ENCODE peak calls at places on chromosomes 12 and 14, in seven cellular contexts. C is GM20000, W is retinal pigment epithelial cell, G is stomach, I is cardiac fibroblast, E is AG10803, K is psoas muscle. X is an unnamed sample.

GRCh38 chr12:13175499-13175898 is 21.0 kb upstream of the EMP1 start:
- DNase-seq in E (peak), W (peak), C (no peak), K (no peak), I (peak), G (no peak), X (no peak)

GRCh38 chr14:71328954-71329353 is 421.7 kb downstream of the PCNX1 start:
- DNase-seq in E (no peak), C (no peak), K (no peak), G (no peak), W (no peak), I (no peak), X (no peak)

GRCh38 chr12:52740591-52740990 is 36.6 kb downstream of the KRT76 start:
- DNase-seq in W (no peak), G (no peak), C (no peak), K (no peak), I (peak), E (no peak), X (no peak)

GRCh38 chr14:75176142-75176820 is at the start of gene TMED10:
- DNase-seq in K (peak), G (peak), I (peak), W (peak), E (peak), C (peak), X (peak)

GRCh38 chr12:26642361-26642760 is 190.6 kb downstream of the ITPR2 start:
- DNase-seq in E (no peak), C (no peak), W (no peak), G (no peak), K (no peak), I (no peak), X (no peak)

GRCh38 chr12:974281-974862 is 16.7 kb upstream of the ERC1 start:
- DNase-seq in W (no peak), G (no peak), I (no peak), C (no peak), E (no peak), K (no peak), X (no peak)

GRCh38 chr12:109947511-109947910 is 47.4 kb downstream of the TCHP start:
- DNase-seq in I (peak), W (no peak), E (peak), K (no peak), G (no peak), C (no peak), X (no peak)

GRCh38 chr14:85534435-85534834 is 4.5 kb downstream of the FLRT2 start:
- DNase-seq in W (no peak), E (no peak), K (peak), I (peak), C (peak), G (no peak), X (no peak)

GRCh38 chr12:76690916-76691700 is 72.8 kb upstream of the ZDHHC17 start:
- DNase-seq in E (peak), I (peak), C (no peak), G (no peak), W (no peak), K (no peak), X (no peak)

GRCh38 chr14:47227051-47227600 is 448.3 kb downstream of the MDGA2 start:
- DNase-seq in E (no peak), W (no peak), G (no peak), C (no peak), I (no peak), K (no peak), X (no peak)

GRCh38 chr12:122244565-122245371 is 18.9 kb upstream of the DIABLO start:
- DNase-seq in W (no peak), E (no peak), C (no peak), K (no peak), I (no peak), G (no peak), X (no peak)

GRCh38 chr12:75190846-75191245 is 18.8 kb downstream of the KCNC2 start:
- DNase-seq in E (no peak), C (no peak), W (no peak), K (no peak), G (no peak), I (no peak), X (no peak)

GRCh38 chr14:95835331-95835730 is 41.3 kb upstream of the TUNAR start:
- DNase-seq in C (no peak), E (no peak), W (no peak), I (no peak), G (no peak), K (no peak), X (no peak)

GRCh38 chr14:91484744-91485143 is 25.4 kb downstream of the PPP4R3A start:
- DNase-seq in E (no peak), I (no peak), C (peak), K (no peak), G (no peak), W (no peak), X (no peak)

GRCh38 chr14:91482278-91483023 is 27.7 kb downstream of the PPP4R3A start:
- DNase-seq in E (peak), K (no peak), G (no peak), W (no peak), I (peak), C (no peak), X (no peak)

DNA sequence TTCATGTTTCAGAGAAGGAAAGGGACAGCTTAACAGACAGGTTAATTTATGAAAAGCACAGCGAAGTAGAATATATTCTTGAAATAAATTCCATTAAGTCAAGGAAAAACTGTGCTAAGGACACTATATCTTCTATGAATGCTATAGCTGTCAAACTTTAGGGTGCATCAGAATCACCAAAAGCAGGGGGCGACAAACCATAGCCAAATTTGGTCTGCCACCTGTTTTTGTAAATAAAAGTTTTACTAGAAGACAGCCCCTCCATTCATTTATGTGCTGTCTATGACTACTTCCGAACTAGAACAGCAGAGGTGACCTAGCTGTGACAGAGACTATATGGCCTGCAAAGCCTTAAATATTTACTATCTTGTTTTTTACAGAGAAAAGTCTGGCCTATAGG is 25.9 kb downstream of the PPP4R3A start:
- DNase-seq in K (no peak), I (no peak), W (no peak), E (no peak), G (no peak), C (no peak), X (no peak)
- TF ChIP-seq CTCF in K (no peak), I (peak), W (peak), E (no peak), G (no peak), C (peak), X (peak)

DNA sequence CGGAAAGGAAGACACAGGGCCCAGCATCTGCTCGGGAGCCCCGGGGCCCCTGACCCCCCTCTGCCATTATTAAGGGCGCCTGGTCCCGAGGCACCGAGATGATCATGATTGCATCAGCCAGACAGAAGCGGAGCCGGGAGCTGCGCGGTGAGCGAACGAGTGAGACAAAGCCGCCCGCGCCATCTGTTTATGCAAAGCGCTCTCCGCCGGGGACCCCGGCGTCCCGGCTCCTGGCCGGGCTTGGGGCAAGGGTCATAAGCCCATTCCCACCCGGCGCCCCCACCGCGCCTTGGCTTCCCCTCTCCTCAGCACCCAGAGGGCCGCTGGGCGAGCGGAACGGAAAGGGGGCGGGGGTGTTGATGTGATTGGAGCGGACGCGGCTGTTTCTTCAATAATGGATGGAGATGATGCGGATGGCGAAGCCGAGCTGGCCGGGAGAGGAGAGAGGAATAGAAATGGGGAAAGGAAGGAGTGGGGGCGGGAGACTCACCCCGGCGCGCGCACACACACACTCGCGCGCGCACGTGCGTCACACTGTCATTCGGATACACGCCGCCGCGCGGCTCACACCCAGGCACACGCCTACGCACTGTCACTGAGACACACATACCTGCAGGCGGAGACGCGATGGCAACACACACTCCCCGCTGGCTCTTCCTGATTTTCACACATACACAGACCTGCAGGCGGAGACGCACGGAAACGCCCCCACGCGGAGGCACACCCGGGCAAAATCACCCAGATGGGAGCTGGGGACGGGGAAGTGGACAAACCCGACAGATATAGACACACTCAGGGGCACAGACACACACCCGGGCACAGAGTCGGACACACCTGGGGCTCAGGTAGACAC is 10.7 kb downstream of the STAC3 start:
- DNase-seq in W (no peak), C (peak), E (peak), G (peak), I (peak), K (peak), X (peak)
- TF ChIP-seq CTCF in W (no peak), C (no peak), E (peak), G (no peak), I (no peak), K (no peak), X (no peak)

DNA sequence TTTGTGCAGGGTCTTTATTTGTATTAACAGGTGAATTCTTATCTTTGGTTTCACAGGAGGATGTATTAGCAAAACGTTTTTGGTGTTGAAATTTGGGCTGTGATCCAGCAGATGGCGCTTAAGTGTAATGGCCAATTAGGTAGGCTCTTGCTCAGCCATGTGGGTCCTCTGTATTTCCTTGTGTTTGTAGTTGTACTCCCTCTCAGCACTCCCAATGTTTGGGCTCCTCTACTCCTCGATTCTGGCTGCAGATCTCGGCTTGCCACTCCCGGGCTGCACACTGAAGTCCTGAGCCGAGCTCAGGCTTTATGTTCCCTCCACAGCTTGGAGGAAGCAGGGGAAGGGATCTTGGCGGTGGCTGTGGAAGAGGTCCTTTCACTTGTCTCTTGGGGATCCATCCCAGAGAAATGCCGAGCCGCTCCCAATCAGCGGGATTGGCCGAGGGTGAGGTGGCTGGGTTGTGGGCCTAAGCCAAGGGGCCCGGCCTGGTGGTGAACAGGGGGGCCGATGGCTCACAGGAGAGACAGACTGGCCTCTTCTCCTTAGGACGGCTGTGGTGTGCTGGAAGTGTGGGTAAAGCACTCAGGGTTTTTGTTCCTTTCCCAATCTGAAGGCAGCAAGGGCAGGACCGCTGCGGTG is 133.7 kb downstream of the AEBP2 start:
- DNase-seq in I (peak), G (no peak), C (peak), W (no peak), E (peak), K (no peak), X (no peak)
- TF ChIP-seq CTCF in I (peak), G (no peak), C (peak), W (peak), E (peak), K (peak), X (peak)

DNA sequence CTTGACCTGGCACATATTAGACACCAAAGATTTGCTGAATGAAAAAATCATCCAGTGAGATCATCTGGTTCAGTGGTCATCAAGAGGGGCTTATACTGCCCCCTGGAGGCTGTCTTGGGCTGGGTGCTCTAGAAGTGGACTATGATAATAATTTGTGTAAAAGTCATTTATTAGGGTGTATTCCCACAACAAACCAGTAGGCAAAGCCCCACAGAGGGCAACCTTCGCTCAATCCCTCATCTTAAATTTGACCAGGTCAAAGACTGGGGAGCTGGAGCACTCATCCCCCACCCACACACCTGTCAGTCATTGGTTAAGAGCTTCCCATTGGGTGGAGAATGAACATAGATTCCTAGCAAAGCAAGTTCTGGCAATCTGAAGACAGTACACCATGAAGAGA is 20.0 kb upstream of the FICD start:
- DNase-seq in C (peak), E (no peak), G (no peak), W (no peak), K (no peak), I (peak), X (no peak)
- TF ChIP-seq CTCF in C (peak), E (peak), G (no peak), W (peak), K (no peak), I (peak), X (peak)

DNA sequence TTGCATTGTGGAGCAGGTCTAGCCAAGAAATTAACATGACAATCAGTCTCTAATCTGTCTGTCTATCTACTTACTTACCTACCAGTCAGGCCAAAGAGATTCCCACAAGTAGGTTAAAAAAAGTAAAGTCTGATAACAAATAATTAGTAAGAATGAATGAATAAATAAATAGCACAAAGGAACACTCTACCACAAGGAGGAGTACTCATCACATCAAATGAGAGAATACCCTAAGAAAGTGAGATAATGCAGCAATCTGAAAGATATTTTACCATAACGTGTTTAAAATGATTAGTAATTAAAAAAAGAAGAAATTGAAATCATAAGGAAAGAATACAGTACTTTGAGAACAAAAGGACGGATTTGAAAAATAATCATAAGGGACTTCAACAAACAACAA is 187.2 kb downstream of the SYNE2 start:
- DNase-seq in K (no peak), W (no peak), I (no peak), E (peak), C (no peak), G (no peak), X (no peak)
- TF ChIP-seq CTCF in K (no peak), W (peak), I (peak), E (peak), C (no peak), G (no peak), X (peak)

GRCh38 chr14:92244805-92245204 is 78.2 kb upstream of the SLC24A4 start:
- DNase-seq in W (no peak), K (no peak), G (no peak), C (no peak), I (no peak), E (no peak), X (no peak)

GRCh38 chr14:92241966-92242365 is 81.0 kb upstream of the SLC24A4 start:
- DNase-seq in C (no peak), E (no peak), I (no peak), K (no peak), W (no peak), G (no peak), X (no peak)

GRCh38 chr14:92240658-92241057 is 82.3 kb upstream of the SLC24A4 start:
- DNase-seq in G (no peak), W (no peak), I (no peak), E (no peak), K (no peak), C (no peak), X (no peak)
- TF ChIP-seq CTCF in G (no peak), W (no peak), I (no peak), E (no peak), K (no peak), C (no peak), X (no peak)

GRCh38 chr14:104982548-104983230 is 2.9 kb upstream of the CLBA1 start:
- DNase-seq in G (no peak), I (no peak), E (no peak), K (no peak), W (no peak), C (no peak), X (peak)
- TF ChIP-seq CTCF in G (no peak), I (no peak), E (no peak), K (no peak), W (no peak), C (no peak), X (no peak)

GRCh38 chr14:104351849-104352492 is 213.6 kb downstream of the KIF26A start:
- DNase-seq in I (no peak), K (no peak), G (no peak), C (no peak), W (no peak), E (no peak), X (no peak)
- TF ChIP-seq CTCF in I (no peak), K (no peak), G (no peak), C (no peak), W (no peak), E (no peak), X (no peak)